ENCODE peak calls at places on chromosomes 5 and 9, in eight cellular contexts. L, O, H, S, Q, Y, R and V are unnamed samples.

GRCh38 chr9:72540348-72540873 is 19.0 kb downstream of the TMC1 start:
- DNase-seq in S (no peak), Q (no peak), O (no peak), R (no peak), H (no peak), L (no peak), Y (no peak), V (no peak)

GRCh38 chr5:143086851-143087637 is 316.4 kb downstream of the NR3C1 start:
- DNase-seq in O (no peak), H (no peak), L (no peak), R (no peak), Y (no peak), Q (no peak), S (no peak), V (no peak)

GRCh38 chr5:36152324-36153298 is 700 bp downstream of the SKP2 start:
- DNase-seq in L (no peak), Q (no peak), H (peak), R (no peak), O (no peak), S (no peak), Y (no peak), V (no peak)

GRCh38 chr5:150190987-150191386 is 1.1 kb downstream of the SLC6A7 start:
- DNase-seq in R (no peak), H (no peak), Q (no peak), L (no peak), O (no peak), S (no peak), Y (no peak), V (no peak)

GRCh38 chr5:79493596-79494343 is 20.2 kb downstream of the HOMER1 start:
- DNase-seq in L (no peak), R (no peak), O (no peak), Q (no peak), H (no peak), Y (no peak), S (no peak), V (no peak)

GRCh38 chr5:149485655-149486615 is 65.3 kb downstream of the CSNK1A1 start:
- DNase-seq in L (no peak), Q (no peak), R (peak), O (peak), S (no peak), Y (peak), H (no peak), V (no peak)

GRCh38 chr9:124857533-124858162 is 4.1 kb downstream of the RPL35 start:
- DNase-seq in O (no peak), S (no peak), H (no peak), L (no peak), Q (no peak), Y (no peak), R (no peak), V (no peak)

GRCh38 chr9:111399772-111400563 is 69.9 kb upstream of the OR2K2 start:
- DNase-seq in Q (no peak), O (peak), R (no peak), S (no peak), L (no peak), Y (no peak), H (no peak), V (no peak)

GRCh38 chr5:124007675-124008398 is 495.9 kb downstream of the CSNK1G3 start:
- DNase-seq in R (no peak), Q (no peak), L (no peak), O (peak), S (no peak), H (no peak), Y (no peak), V (no peak)

GRCh38 chr9:117073539-117074336 is 341.1 kb downstream of the ASTN2 start:
- DNase-seq in L (no peak), Q (no peak), O (no peak), H (peak), Y (no peak), R (no peak), S (peak), V (no peak)

GRCh38 chr5:170732685-170733084 is 50.8 kb upstream of the GABRP start:
- DNase-seq in R (no peak), S (no peak), Y (no peak), L (no peak), H (no peak), Q (no peak), O (no peak), V (no peak)

GRCh38 chr5:34914671-34915138 is 599 bp downstream of the RAD1 start:
- DNase-seq in H (no peak), S (no peak), O (no peak), R (peak), Y (no peak), Q (peak), L (no peak), V (no peak)

GRCh38 chr5:24289582-24289981 is 355.2 kb downstream of the CDH10 start:
- DNase-seq in S (no peak), Y (no peak), O (no peak), Q (no peak), L (no peak), H (no peak), R (no peak), V (no peak)
- TF ChIP-seq CTCF in S (no peak), Y (no peak), O (no peak), Q (no peak), L (no peak), H (no peak), R (no peak), V (no peak)

GRCh38 chr5:73946278-73946677 is 320.3 kb downstream of the ARHGEF28 start:
- DNase-seq in L (no peak), O (no peak), S (no peak), Y (no peak), H (no peak), R (no peak), Q (no peak), V (no peak)

GRCh38 chr5:73943375-73943774 is 317.4 kb downstream of the ARHGEF28 start:
- DNase-seq in R (no peak), O (no peak), Y (no peak), Q (no peak), S (no peak), H (no peak), L (no peak), V (no peak)

GRCh38 chr5:73946926-73947455 is 321.0 kb downstream of the ARHGEF28 start:
- DNase-seq in Y (no peak), Q (no peak), H (no peak), L (no peak), S (no peak), O (no peak), R (no peak), V (no peak)

GRCh38 chr5:73944581-73944980 is 318.6 kb downstream of the ARHGEF28 start:
- DNase-seq in H (no peak), S (no peak), Y (no peak), L (no peak), O (no peak), R (no peak), Q (no peak), V (no peak)

DNA sequence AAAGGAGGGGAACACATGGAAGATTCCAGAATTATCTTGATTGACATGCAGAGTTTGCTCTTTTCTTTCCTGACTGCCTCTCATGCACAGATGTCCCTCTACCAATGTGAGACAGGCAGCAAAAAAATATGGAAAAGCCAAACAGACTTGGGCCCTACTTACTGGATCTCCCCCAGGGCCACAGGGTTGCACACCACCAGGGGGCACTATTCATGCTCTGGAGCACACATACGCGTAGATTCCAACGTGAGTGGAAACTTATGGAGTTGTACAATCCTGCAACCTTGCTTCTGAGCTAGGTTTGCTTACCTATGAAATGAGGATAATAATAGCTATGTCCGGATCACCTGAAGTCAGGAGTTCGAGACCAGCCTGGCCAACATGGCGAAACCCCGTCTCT is 319.5 kb downstream of the ARHGEF28 start:
- DNase-seq in L (no peak), Q (no peak), Y (no peak), O (no peak), R (no peak), S (no peak), H (no peak), V (no peak)
- TF ChIP-seq CTCF in L (no peak), Q (no peak), Y (no peak), O (peak), R (peak), S (peak), H (peak), V (peak)

DNA sequence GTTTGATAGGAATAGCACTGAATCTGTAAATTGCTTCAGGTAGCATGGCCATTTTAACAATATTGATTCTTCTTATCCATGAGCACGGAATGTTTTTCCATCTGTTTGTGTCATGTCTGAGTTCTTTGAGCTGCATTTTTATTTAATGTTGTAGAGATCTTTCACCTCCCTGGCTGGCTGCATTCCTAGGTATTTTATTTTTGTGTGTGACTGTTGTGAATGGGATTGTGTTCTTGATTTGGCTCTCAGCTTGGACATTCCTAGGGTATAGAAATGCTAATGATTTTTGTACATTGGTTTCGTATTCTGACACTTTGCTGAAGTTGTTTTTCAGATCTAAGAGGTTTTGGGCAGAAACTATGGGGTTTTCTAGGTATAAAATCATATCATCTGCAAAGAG is 152.9 kb upstream of the CHD1 start:
- DNase-seq in Q (no peak), O (no peak), S (no peak), L (no peak), Y (no peak), H (no peak), R (no peak), V (no peak)
- TF ChIP-seq CTCF in Q (no peak), O (no peak), S (no peak), L (no peak), Y (no peak), H (no peak), R (no peak), V (no peak)

DNA sequence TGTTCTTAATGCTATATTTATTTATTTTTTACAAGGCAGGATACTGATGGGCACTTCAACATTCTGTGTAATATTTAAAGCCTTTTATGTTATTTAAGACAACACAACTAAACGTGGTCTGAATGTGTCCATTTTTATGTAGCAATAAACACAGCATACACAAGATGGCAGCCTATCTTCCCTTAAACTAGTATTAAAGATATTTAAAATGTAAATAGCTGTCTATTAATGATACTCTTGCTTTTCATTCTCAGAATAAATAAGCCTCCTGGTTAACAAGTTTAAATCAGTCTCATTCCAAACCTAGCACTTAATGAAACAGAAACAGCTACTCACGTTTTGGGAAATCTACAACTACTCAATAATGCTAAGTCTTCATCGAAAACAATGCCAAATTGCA is 315.7 kb downstream of the MCTP1 start:
- DNase-seq in O (peak), S (no peak), Q (no peak), H (peak), Y (no peak), L (no peak), R (no peak), V (no peak)
- TF ChIP-seq CTCF in O (peak), S (peak), Q (no peak), H (no peak), Y (no peak), L (no peak), R (no peak), V (peak)

GRCh38 chr5:10502130-10502529 is 60.5 kb downstream of the ROPN1L start:
- DNase-seq in H (no peak), L (no peak), Y (no peak), Q (no peak), O (no peak), R (no peak), S (no peak), V (peak)
- TF ChIP-seq CTCF in H (no peak), L (no peak), Y (no peak), Q (no peak), O (peak), R (no peak), S (no peak), V (peak)

GRCh38 chr5:81428446-81428845 is 34.5 kb upstream of the ACOT12 start:
- DNase-seq in Y (no peak), L (no peak), S (no peak), Q (no peak), R (no peak), O (no peak), H (no peak), V (no peak)

GRCh38 chr5:81424728-81425127 is 30.8 kb upstream of the ACOT12 start:
- DNase-seq in R (no peak), L (no peak), O (no peak), S (no peak), Y (no peak), Q (no peak), H (no peak), V (no peak)

GRCh38 chr5:81427566-81427965 is 33.6 kb upstream of the ACOT12 start:
- DNase-seq in Y (no peak), O (no peak), H (no peak), S (no peak), Q (no peak), L (no peak), R (no peak), V (no peak)

GRCh38 chr5:81426347-81426746 is 32.4 kb upstream of the ACOT12 start:
- DNase-seq in R (no peak), S (no peak), Q (no peak), Y (no peak), H (no peak), O (no peak), L (no peak), V (no peak)

DNA sequence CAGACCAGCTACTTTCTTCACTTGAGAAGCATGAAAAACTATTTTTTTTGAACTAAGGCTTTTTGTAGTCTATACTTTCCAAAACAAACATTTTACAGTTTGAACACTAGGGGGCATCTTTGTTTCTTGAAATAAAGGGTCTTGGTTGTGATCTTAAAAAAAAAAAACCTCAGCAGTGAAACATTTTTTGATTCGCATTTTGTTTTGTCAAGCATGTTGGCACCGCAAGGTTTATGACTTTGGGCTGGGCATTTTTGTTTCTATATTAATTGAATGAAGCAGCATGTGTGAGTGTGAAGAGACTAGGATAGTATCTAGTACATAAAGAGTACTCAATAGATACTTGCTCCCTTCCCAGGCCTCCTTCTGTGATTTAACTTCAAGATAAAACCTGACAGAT is 31.6 kb upstream of the ACOT12 start:
- DNase-seq in O (peak), H (peak), L (no peak), Q (no peak), Y (no peak), S (no peak), R (no peak), V (no peak)
- TF ChIP-seq CTCF in O (peak), H (no peak), L (peak), Q (peak), Y (no peak), S (peak), R (peak), V (peak)

GRCh38 chr9:112945620-112946208 is 55.0 kb upstream of the SLC46A2 start:
- DNase-seq in Y (no peak), L (no peak), Q (no peak), R (no peak), H (no peak), S (no peak), O (no peak), V (no peak)
- TF ChIP-seq CTCF in Y (no peak), L (no peak), Q (no peak), R (no peak), H (no peak), S (peak), O (peak), V (peak)

DNA sequence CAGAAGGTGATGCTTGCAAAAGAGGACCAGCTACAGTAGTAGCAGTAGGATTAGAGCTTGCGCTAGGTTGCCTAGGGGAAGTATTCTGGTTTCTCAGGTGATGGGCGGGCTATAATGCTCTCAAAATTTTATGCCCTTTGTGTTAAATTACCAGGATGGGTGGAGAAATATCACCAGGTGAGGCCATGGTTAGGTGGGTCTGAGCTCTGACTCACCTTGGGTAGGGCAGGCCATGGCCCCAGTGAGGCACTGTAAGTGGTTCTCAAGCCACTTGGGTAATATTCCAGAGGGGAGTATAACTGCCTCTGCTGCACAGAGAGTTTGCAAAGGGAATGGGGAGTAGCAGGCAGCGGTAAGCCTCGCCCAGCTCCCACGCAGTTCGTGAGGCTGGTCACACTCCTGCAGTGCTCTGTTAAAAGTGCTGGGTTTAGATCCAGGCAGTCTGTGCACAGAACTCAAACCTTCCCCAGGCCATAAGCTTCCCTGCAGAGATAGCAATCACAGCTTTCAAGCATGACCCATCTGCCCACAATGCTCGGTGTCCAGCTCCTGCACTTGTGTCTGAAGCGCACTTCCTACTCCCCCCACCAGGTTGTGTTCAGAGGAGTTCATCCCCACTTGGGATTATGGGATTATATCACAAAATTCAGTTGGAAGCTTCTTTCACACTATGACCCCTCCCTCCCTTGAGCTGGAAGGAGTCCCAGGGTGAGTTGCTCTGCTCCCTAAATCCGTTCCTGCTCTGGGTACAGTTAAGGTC is 575.0 kb downstream of the CHSY3 start:
- DNase-seq in O (no peak), H (no peak), S (no peak), Y (no peak), Q (no peak), L (no peak), R (no peak), V (no peak)
- TF ChIP-seq CTCF in O (peak), H (no peak), S (no peak), Y (no peak), Q (no peak), L (no peak), R (no peak), V (peak)